ENCODE peak calls at places on chromosomes 12 and 14, in six cellular contexts. D, B, J, H, X and W are unnamed samples.

GRCh38 chr14:22850944-22851790 is 14.8 kb downstream of the MMP14 start:
- DNase-seq in D (peak), B (peak), J (peak), H (peak), X (peak), W (peak)

GRCh38 chr12:108849653-108850052 is 7.7 kb downstream of the SSH1 start:
- DNase-seq in D (no peak), B (no peak), J (no peak), H (no peak), X (peak), W (no peak)

GRCh38 chr12:113766880-113767878 is 198.9 kb downstream of the RBM19 start:
- DNase-seq in D (peak), B (peak), J (no peak), H (no peak), X (peak), W (no peak)

GRCh38 chr14:61111145-61112130 is 130.4 kb downstream of the SLC38A6 start:
- DNase-seq in D (peak), B (no peak), J (no peak), H (no peak), X (no peak), W (no peak)

GRCh38 chr12:104615048-104615561 is 158.4 kb downstream of the CHST11 start:
- DNase-seq in D (no peak), B (no peak), J (no peak), H (peak), X (peak), W (no peak)

GRCh38 chr12:121989266-121989950 is 32.3 kb upstream of the BCL7A start:
- DNase-seq in D (no peak), B (no peak), J (no peak), H (no peak), X (no peak), W (no peak)

GRCh38 chr12:105723534-105723933 is 393.0 kb downstream of the C12orf75 start:
- DNase-seq in D (no peak), B (no peak), J (no peak), H (no peak), X (no peak), W (no peak)

GRCh38 chr12:12466157-12466556 is 96.5 kb downstream of the DUSP16 start:
- DNase-seq in D (no peak), B (no peak), J (peak), H (no peak), X (no peak), W (no peak)

GRCh38 chr12:52532636-52533035 is 12.4 kb upstream of the KRT5 start:
- DNase-seq in D (no peak), B (no peak), J (no peak), H (no peak), X (no peak), W (no peak)

GRCh38 chr12:4787965-4788364 is 67.8 kb downstream of the GALNT8 start:
- DNase-seq in D (no peak), B (no peak), J (no peak), H (no peak), X (no peak), W (no peak)

GRCh38 chr12:43836455-43836989 is 641 bp downstream of the TMEM117 start:
- DNase-seq in D (peak), B (peak), J (no peak), H (no peak), X (peak), W (no peak)

GRCh38 chr14:50615566-50615965 is 52.5 kb downstream of the SAV1 start:
- DNase-seq in D (no peak), B (no peak), J (no peak), H (no peak), X (no peak), W (no peak)

GRCh38 chr14:92950773-92951172 is 27.8 kb downstream of the CHGA start:
- DNase-seq in D (no peak), B (no peak), J (no peak), H (no peak), X (no peak), W (no peak)

GRCh38 chr14:22973217-22974032 is 8.9 kb downstream of the AJUBA start:
- DNase-seq in D (no peak), B (peak), J (peak), H (no peak), X (peak), W (peak)

GRCh38 chr12:95859947-95860850 is 1.4 kb downstream of the SNRPF start:
- DNase-seq in D (no peak), B (no peak), J (no peak), H (no peak), X (no peak), W (no peak)

GRCh38 chr14:61965030-61965745 is 203.0 kb downstream of the SNAPC1 start:
- DNase-seq in D (peak), B (peak), J (no peak), H (no peak), X (peak), W (no peak)

GRCh38 chr14:90726656-90727055 is 89.6 kb downstream of the TTC7B start:
- DNase-seq in D (peak), B (peak), J (no peak), H (peak), X (peak), W (no peak)

GRCh38 chr12:6312529-6313325 is 2.2 kb downstream of the PLEKHG6 start:
- DNase-seq in D (no peak), B (no peak), J (peak), H (no peak), X (no peak), W (peak)

GRCh38 chr12:114902665-114903393 is 218.9 kb upstream of the TBX3 start:
- DNase-seq in D (peak), B (peak), J (no peak), H (no peak), X (peak), W (no peak)

GRCh38 chr14:32561520-32561919 is 232.4 kb downstream of the AKAP6 start:
- DNase-seq in D (peak), B (peak), J (no peak), H (no peak), X (no peak), W (no peak)

GRCh38 chr12:29053567-29053966 is 95.5 kb upstream of the FAR2 start:
- DNase-seq in D (no peak), B (no peak), J (no peak), H (no peak), X (no peak), W (no peak)

GRCh38 chr12:43444940-43445564 is 107.0 kb downstream of the ADAMTS20 start:
- DNase-seq in D (peak), B (peak), J (peak), H (no peak), X (peak), W (peak)

GRCh38 chr12:58026892-58027891 is 85.8 kb downstream of the ATP23 start:
- DNase-seq in D (peak), B (no peak), J (no peak), H (no peak), X (no peak), W (no peak)

GRCh38 chr12:51639361-51639760 is 48.3 kb downstream of the SCN8A start:
- DNase-seq in D (peak), B (peak), J (peak), H (no peak), X (no peak), W (no peak)

GRCh38 chr14:51443195-51444018 is 203.4 kb downstream of the TMX1 start:
- DNase-seq in D (peak), B (peak), J (no peak), H (no peak), X (peak), W (no peak)

GRCh38 chr12:86376052-86376451 is 119.9 kb upstream of the MGAT4C start:
- DNase-seq in D (no peak), B (no peak), J (no peak), H (no peak), X (no peak), W (no peak)

GRCh38 chr14:53715390-53715730 is 241.3 kb downstream of the BMP4 start:
- DNase-seq in D (peak), B (peak), J (no peak), H (no peak), X (peak), W (no peak)

GRCh38 chr14:103519043-103519836 is 3.4 kb downstream of the CKB start:
- DNase-seq in D (no peak), B (no peak), J (no peak), H (no peak), X (peak), W (peak)

GRCh38 chr12:41966916-41967315 is 177.8 kb downstream of the GXYLT1 start:
- DNase-seq in D (no peak), B (no peak), J (no peak), H (no peak), X (no peak), W (no peak)

GRCh38 chr12:132490481-132491348 is 764 bp downstream of the FBRSL1 start:
- DNase-seq in D (peak), B (peak), J (peak), H (no peak), X (no peak), W (no peak)

GRCh38 chr14:106346534-106347290 is 820.3 kb downstream of the TMEM121 start:
- DNase-seq in D (no peak), B (no peak), J (no peak), H (no peak), X (no peak), W (no peak)

GRCh38 chr12:68189766-68190700 is 30.5 kb upstream of the IFNG start:
- DNase-seq in D (peak), B (peak), J (peak), H (no peak), X (peak), W (no peak)

GRCh38 chr12:30622509-30622908 is 73.2 kb downstream of the IPO8 start:
- DNase-seq in D (peak), B (peak), J (no peak), H (no peak), X (peak), W (peak)

GRCh38 chr12:30626847-30627246 is 68.8 kb downstream of the IPO8 start:
- DNase-seq in D (no peak), B (no peak), J (no peak), H (no peak), X (no peak), W (no peak)

DNA sequence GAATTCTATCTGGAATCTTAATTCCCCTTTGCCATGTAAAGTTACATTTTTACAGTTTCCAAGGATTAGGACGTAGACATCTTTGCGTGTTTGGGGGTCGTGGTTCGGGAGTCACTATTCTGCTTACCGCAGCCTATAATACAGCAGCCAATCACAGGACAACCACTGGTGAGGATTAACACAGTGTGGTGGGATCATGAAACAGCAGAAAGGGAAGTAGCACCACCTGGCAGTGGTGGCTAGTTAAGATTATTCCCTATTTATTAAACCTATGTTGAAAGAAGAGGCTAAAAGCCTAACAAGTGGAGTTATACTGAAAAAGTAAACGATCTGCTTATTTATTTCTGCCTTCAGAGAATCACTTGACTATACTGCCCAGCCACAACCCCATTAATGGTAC is 71.7 kb downstream of the IPO8 start:
- DNase-seq in D (no peak), B (no peak), J (no peak), H (no peak), X (no peak), W (no peak)
- TF ChIP-seq CTCF in D (no peak), B (no peak), J (no peak), H (no peak), X (no peak), W (no peak)

DNA sequence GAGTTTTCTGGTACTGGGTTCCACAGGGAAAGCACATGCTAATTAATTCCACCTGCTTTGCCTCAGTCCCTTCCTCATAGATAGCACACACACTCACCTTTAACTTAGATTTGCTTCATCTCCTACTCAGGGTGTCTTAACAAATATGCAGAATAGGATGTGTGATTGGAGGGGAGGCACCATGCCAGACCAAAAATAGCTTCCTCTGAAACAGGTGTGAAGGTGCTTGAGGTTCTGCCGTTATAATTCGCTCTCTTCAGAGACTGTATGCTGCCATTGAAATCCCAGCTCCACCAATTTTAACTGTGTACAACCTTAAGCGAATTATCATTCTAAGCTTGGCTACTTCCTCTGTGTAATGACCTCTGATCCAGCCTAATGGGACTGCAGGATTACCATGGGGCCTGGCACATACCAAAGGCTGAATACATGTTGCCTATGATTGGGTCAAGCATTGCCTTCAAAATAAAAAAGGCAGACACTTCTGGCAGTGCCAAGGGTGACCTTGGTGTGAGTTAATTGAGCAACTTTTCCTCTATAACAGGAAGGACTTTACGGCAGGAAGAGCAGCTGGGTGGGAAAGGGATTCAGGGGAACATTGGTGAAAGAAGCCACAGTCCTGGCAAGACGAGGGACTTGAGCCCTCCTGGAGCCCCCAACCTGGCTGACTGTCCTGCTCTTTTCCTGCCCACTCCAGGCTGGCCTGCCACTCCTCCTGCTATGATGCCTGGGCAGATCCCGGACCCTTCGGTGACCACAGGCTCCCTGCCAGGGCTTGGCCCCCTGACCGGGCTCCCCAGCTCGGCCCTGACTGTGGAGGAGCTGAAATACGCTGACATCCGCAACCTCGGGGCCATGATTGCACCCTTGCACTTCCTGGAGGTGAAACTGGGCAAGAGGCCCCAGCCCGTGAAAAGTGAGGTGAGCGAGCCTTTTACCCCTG is 9.7 kb downstream of the JDP2 start:
- DNase-seq in D (no peak), B (no peak), J (no peak), H (no peak), X (no peak), W (no peak)
- TF ChIP-seq CTCF in D (no peak), B (no peak), J (no peak), H (no peak), X (no peak), W (no peak)

GRCh38 chr14:36655963-36656768 is 5.5 kb upstream of the PAX9 start:
- DNase-seq in D (no peak), B (no peak), J (peak), H (no peak), X (no peak), W (peak)
- TF ChIP-seq CTCF in D (peak), B (peak), J (peak), H (peak), X (peak), W (peak)

DNA sequence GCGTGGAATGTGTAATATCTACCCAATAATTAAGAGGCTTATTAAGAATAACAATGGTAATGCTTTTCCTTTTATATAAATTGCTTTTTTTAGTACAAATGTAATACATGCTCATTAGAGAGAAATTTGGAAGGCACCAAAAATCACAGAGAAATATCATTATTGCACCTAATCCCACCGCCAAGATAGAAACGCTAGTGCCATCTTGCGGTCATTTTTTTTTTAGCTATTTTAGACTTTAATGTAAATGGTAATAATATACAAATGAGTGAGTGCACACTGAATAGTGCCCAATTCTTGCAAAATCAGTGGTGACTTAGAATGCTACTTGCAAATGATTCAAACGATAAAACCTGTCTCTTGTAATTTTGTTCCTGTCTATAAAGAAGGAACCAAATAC is 576.8 kb upstream of the TMEM132C start:
- DNase-seq in D (no peak), B (no peak), J (no peak), H (no peak), X (no peak), W (no peak)
- TF ChIP-seq CTCF in D (peak), B (peak), J (no peak), H (no peak), X (no peak), W (peak)

GRCh38 chr12:92706594-92706993 is 3.8 kb downstream of the PLEKHG7 start:
- DNase-seq in D (no peak), B (no peak), J (no peak), H (no peak), X (no peak), W (no peak)
- TF ChIP-seq CTCF in D (no peak), B (no peak), J (no peak), H (no peak), X (no peak), W (no peak)

GRCh38 chr12:74412607-74413230 is 124.9 kb upstream of the ATXN7L3B start:
- DNase-seq in D (peak), B (peak), J (no peak), H (no peak), X (peak), W (no peak)
- TF ChIP-seq CTCF in D (peak), B (peak), J (peak), H (peak), X (peak), W (peak)

GRCh38 chr14:100406505-100407131 is 83.5 kb downstream of the SLC25A47 start:
- DNase-seq in D (peak), B (peak), J (peak), H (no peak), X (peak), W (no peak)

GRCh38 chr14:100409016-100409385 is 85.9 kb downstream of the SLC25A47 start:
- DNase-seq in D (no peak), B (no peak), J (no peak), H (no peak), X (no peak), W (no peak)

GRCh38 chr14:100408350-100409015 is 85.3 kb downstream of the SLC25A47 start:
- DNase-seq in D (peak), B (peak), J (no peak), H (no peak), X (peak), W (no peak)

GRCh38 chr14:100405752-100406455 is 82.8 kb downstream of the SLC25A47 start:
- DNase-seq in D (no peak), B (no peak), J (no peak), H (no peak), X (no peak), W (no peak)

DNA sequence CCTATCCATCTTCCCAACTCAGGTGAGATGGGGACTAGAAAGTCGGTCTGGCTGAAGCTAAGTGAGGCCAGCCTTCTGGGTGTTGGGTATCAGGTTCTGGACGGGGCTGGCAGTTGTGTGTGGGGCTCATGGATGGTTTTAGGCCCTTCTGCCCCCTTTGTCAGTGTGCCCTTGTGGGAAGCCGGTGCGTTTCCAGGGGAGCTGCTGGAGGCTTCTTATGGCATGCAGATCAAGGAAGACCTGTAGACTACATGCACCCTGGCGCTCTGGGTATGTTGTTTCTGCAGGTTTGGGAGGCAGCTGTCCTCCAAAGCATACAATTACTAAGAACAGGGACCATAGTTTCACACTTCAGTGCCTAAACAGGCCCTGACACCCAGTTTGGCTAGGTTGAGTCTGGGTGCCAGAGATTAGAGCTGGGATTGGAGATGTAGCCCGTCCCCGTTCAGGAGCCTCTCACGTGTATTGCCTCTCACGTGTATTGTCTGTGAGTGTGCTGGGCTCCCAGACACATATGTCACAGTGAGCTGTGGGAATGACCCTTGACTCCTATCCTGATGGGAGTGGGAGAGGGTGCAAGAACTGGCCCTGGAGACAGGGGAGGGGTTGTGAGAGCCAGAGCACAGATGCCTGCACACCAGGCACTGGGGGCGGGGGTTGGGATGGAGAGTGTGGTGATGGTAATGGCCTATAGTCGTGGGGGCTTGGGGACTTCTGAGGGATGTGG is 84.4 kb downstream of the SLC25A47 start:
- DNase-seq in D (no peak), B (no peak), J (no peak), H (no peak), X (no peak), W (no peak)
- TF ChIP-seq CTCF in D (no peak), B (no peak), J (no peak), H (no peak), X (no peak), W (no peak)

GRCh38 chr14:74804219-74804825 is 41.2 kb downstream of the YLPM1 start:
- DNase-seq in D (peak), B (peak), J (peak), H (no peak), X (peak), W (peak)
- TF ChIP-seq CTCF in D (peak), B (peak), J (peak), H (peak), X (peak), W (peak)